ENCODE peak calls at places on chromosomes 13 and 19, in seven cellular contexts. K, Q, V, C, O, Z and S are unnamed samples.

GRCh38 chr13:109922518-109922917 is 136.1 kb upstream of the IRS2 start:
- DNase-seq in K (no peak), Q (no peak), V (no peak), C (no peak), O (no peak), Z (peak), S (no peak)

GRCh38 chr19:49149652-49150105 is 5.5 kb downstream of the HRC start:
- DNase-seq in K (peak), Q (peak), V (peak), C (peak), O (peak), Z (peak), S (no peak)

GRCh38 chr13:53010374-53011105 is 18.1 kb upstream of the OLFM4 start:
- DNase-seq in K (peak), Q (no peak), V (no peak), C (no peak), O (no peak), Z (no peak), S (no peak)

GRCh38 chr13:43122706-43123268 is 99.4 kb downstream of the DNAJC15 start:
- DNase-seq in K (no peak), Q (no peak), V (peak), C (no peak), O (no peak), Z (no peak), S (no peak)

GRCh38 chr19:50255115-50255514 is 51.7 kb downstream of the MYH14 start:
- DNase-seq in K (no peak), Q (no peak), V (peak), C (peak), O (no peak), Z (no peak), S (no peak)

GRCh38 chr19:35644987-35645679 is 3.0 kb upstream of the COX6B1 start:
- DNase-seq in K (peak), Q (peak), V (peak), C (peak), O (peak), Z (peak), S (peak)

GRCh38 chr19:51259348-51260245 is 8.7 kb downstream of the SIGLECL1 start:
- DNase-seq in K (peak), Q (peak), V (peak), C (peak), O (peak), Z (peak), S (peak)

GRCh38 chr19:14795078-14795721 is 16.8 kb upstream of the ADGRE2 start:
- DNase-seq in K (no peak), Q (no peak), V (no peak), C (no peak), O (no peak), Z (no peak), S (no peak)

GRCh38 chr19:33488826-33489225 is 32.8 kb downstream of the PEPD start:
- DNase-seq in K (no peak), Q (no peak), V (no peak), C (no peak), O (no peak), Z (no peak), S (no peak)

GRCh38 chr13:28077231-28077630 is 23.1 kb downstream of the FLT3 start:
- DNase-seq in K (no peak), Q (no peak), V (no peak), C (no peak), O (no peak), Z (no peak), S (no peak)

GRCh38 chr13:26051231-26052135 is at the start of gene SHISA2:
- DNase-seq in K (peak), Q (no peak), V (peak), C (no peak), O (no peak), Z (peak), S (peak)

GRCh38 chr19:16199275-16199932 is 1.7 kb downstream of the AP1M1 start:
- DNase-seq in K (no peak), Q (no peak), V (no peak), C (no peak), O (no peak), Z (no peak), S (peak)

GRCh38 chr19:53037101-53038097 is 7.1 kb upstream of the ERVV-2 start:
- DNase-seq in K (peak), Q (no peak), V (peak), C (peak), O (no peak), Z (peak), S (no peak)

GRCh38 chr13:50650936-50651638 is 192.4 kb downstream of the DLEU7 start:
- DNase-seq in K (peak), Q (no peak), V (no peak), C (no peak), O (no peak), Z (peak), S (no peak)

GRCh38 chr19:8034178-8034525 is 18.4 kb upstream of the CCL25 start:
- DNase-seq in K (no peak), Q (no peak), V (no peak), C (no peak), O (no peak), Z (no peak), S (no peak)

GRCh38 chr13:75101348-75101747 is 380.6 kb downstream of the TBC1D4 start:
- DNase-seq in K (no peak), Q (no peak), V (no peak), C (no peak), O (no peak), Z (no peak), S (no peak)

GRCh38 chr19:38047641-38048040 is 140.6 kb downstream of the SIPA1L3 start:
- DNase-seq in K (no peak), Q (no peak), V (no peak), C (no peak), O (no peak), Z (no peak), S (no peak)

GRCh38 chr19:17721821-17722220 is 2.5 kb downstream of the MAP1S start:
- DNase-seq in K (no peak), Q (peak), V (no peak), C (no peak), O (no peak), Z (peak), S (peak)

GRCh38 chr13:29422015-29422414 is 173.5 kb downstream of the SLC7A1 start:
- DNase-seq in K (no peak), Q (no peak), V (no peak), C (no peak), O (no peak), Z (no peak), S (no peak)

GRCh38 chr19:23273594-23274412 is 23.6 kb upstream of the ZNF724 start:
- DNase-seq in K (peak), Q (peak), V (peak), C (peak), O (peak), Z (peak), S (peak)
- TF ChIP-seq CTCF in K (no peak), Q (no peak), V (no peak), C (no peak), O (no peak), Z (no peak), S (no peak)

GRCh38 chr13:73341748-73342147 is 282.9 kb downstream of the KLF5 start:
- DNase-seq in K (no peak), Q (no peak), V (no peak), C (no peak), O (no peak), Z (peak), S (no peak)
- TF ChIP-seq CTCF in K (no peak), Q (no peak), V (no peak), C (no peak), O (no peak), Z (no peak), S (no peak)

DNA sequence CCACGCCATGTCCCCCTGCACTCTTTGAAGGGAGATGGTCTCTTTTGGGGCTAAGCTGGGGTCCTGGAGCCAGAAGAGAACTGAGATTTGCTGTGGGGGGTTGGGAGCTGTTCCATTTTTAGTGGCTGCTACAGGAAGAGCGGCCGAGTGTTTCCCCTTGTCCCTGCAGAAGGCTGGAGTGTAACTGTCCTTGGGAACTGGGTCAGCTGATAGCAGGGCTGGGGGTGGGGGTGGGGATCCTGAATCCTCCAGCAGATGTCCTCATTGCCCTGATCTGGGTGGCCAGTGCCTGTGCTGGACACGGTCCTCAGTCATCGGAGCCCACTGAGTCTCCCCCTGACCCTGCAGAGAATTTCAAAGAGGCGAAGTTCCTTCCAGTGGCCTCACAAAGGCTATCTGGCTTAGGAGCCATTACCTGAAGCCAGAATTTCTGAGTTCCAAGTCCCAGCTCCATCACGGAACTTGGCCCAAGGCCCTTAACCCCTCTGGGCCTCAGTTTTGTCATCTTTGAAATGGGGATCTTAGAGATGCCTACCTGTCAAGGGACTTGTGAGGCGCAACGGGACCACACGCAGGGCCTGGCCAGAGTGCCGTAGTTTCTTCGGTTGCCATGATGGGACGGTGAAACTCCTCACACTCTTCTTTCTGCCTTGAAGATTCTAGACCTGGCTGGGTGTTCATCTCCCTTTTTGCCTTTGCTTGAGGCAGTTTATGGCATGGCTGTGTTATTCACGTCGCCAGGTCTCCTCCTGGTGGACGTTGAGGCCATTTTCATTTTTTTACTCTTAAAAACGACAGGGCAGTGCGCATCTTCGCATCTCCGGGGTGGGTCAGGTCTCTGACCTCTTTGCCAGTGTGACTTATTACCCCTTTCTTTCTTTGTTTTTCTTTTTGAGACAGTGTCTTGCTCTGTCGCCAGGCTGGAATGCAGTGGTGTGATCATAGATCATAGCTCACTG is 51.9 kb downstream of the DNM2 start:
- DNase-seq in K (peak), Q (peak), V (peak), C (peak), O (no peak), Z (peak), S (no peak)
- TF ChIP-seq CTCF in K (peak), Q (no peak), V (peak), C (peak), O (no peak), Z (peak), S (no peak)

DNA sequence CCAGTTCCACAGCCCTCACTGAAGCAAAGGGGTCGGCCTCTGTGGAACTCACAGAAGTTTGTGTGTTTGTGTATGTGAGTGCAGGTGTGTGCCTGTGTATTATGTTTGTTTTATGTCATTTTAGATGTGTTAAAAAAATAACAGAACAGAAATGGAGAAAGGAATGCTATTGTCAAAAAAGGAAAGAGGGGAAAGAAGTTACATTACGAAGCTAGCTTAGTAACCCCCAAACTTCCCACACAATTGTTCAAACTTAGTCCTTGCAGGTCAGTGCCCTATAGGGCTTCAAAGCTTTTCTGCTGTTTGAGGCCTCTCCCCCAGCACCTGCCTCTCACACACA is 1505.6 kb upstream of the SLC10A2 start:
- DNase-seq in K (no peak), Q (no peak), V (no peak), C (no peak), O (no peak), Z (no peak), S (no peak)
- TF ChIP-seq CTCF in K (no peak), Q (no peak), V (no peak), C (no peak), O (no peak), Z (no peak), S (no peak)

GRCh38 chr13:39284801-39285388 is 246.6 kb downstream of the NHLRC3 start:
- DNase-seq in K (no peak), Q (no peak), V (no peak), C (no peak), O (no peak), Z (peak), S (no peak)
- TF ChIP-seq CTCF in K (no peak), Q (no peak), V (peak), C (no peak), O (no peak), Z (no peak), S (no peak)